ENCODE peak calls at places on chromosomes 6 and 20, in four cellular contexts. Z is breast epithelium, E is tibial artery, X is natural killer cell. G is an unnamed sample.

GRCh38 chr6:169424821-169425240 is 171.2 kb upstream of the THBS2 start:
- DNase-seq in Z (no peak), E (no peak), X (no peak), G (no peak)

GRCh38 chr6:166567107-166567506 is 19.4 kb downstream of the RAMACL start:
- DNase-seq in Z (no peak), E (no peak), X (no peak), G (no peak)

GRCh38 chr6:44475417-44475778 is 87.9 kb downstream of the CDC5L start:
- DNase-seq in Z (no peak), E (no peak), X (no peak), G (no peak)

GRCh38 chr20:63980317-63980805 is 571 bp upstream of the PRPF6 start:
- DNase-seq in Z (no peak), E (no peak), X (no peak), G (no peak)

GRCh38 chr6:166307082-166307980 is 861 bp downstream of the PRR18 start:
- DNase-seq in Z (no peak), E (no peak), X (no peak), G (no peak)

GRCh38 chr6:166242888-166243287 is 65.3 kb downstream of the PRR18 start:
- DNase-seq in Z (no peak), E (no peak), X (no peak), G (no peak)

GRCh38 chr6:153263489-153263888 is 132.4 kb upstream of the RGS17 start:
- DNase-seq in Z (no peak), E (no peak), X (no peak), G (no peak)

GRCh38 chr6:82741996-82742385 is 323.6 kb downstream of the UBE3D start:
- DNase-seq in Z (no peak), E (no peak), X (no peak), G (no peak)

GRCh38 chr20:57837208-57838035 is 127.6 kb upstream of the PMEPA1 start:
- DNase-seq in Z (no peak), E (no peak), X (no peak), G (no peak)

GRCh38 chr6:148379966-148380653 is 37.5 kb downstream of the SASH1 start:
- DNase-seq in Z (no peak), E (peak), X (no peak), G (no peak)

GRCh38 chr20:33561981-33562601 is 72.2 kb downstream of the CBFA2T2 start:
- DNase-seq in Z (peak), E (peak), X (no peak), G (no peak)

GRCh38 chr6:110520188-110520956 is 44.0 kb upstream of the SLC22A16 start:
- DNase-seq in Z (no peak), E (no peak), X (no peak), G (no peak)

GRCh38 chr6:37536462-37537225 is 37.0 kb upstream of the CCDC167 start:
- DNase-seq in Z (no peak), E (no peak), X (peak), G (no peak)

GRCh38 chr6:37539706-37540352 is 40.1 kb upstream of the CCDC167 start:
- DNase-seq in Z (no peak), E (no peak), X (no peak), G (no peak)

GRCh38 chr6:37540390-37540789 is 40.7 kb upstream of the CCDC167 start:
- DNase-seq in Z (no peak), E (no peak), X (no peak), G (no peak)

GRCh38 chr6:37535701-37536461 is 36.2 kb upstream of the CCDC167 start:
- DNase-seq in Z (no peak), E (no peak), X (no peak), G (no peak)

DNA sequence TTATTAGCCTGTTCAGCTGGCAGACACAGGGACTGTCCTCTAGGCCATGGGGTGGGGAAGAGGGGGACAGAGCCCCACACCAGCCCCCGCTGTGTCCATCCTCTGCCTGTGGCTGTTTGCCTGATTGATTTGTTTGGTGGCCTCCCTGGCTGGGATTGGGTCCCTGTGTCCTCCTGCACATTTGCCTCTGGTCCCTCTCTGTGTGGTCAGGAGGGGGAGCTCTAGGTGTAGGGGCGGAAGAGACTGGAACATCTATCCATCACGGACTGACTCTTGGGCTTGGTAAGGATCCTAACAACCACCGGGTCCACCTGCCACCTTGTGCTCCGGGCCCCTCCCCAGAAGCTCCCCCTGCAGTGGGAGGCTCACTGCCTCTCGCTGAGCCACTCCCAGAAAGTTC is 38.4 kb upstream of the CCDC167 start:
- DNase-seq in Z (no peak), E (no peak), X (no peak), G (no peak)
- TF ChIP-seq CTCF in Z (no peak), E (no peak), X (no peak), G (no peak)

GRCh38 chr6:51618563-51618962 is 468.9 kb downstream of the PKHD1 start:
- DNase-seq in Z (no peak), E (no peak), X (no peak), G (no peak)
- TF ChIP-seq CTCF in Z (peak), E (peak), X (peak), G (peak)

DNA sequence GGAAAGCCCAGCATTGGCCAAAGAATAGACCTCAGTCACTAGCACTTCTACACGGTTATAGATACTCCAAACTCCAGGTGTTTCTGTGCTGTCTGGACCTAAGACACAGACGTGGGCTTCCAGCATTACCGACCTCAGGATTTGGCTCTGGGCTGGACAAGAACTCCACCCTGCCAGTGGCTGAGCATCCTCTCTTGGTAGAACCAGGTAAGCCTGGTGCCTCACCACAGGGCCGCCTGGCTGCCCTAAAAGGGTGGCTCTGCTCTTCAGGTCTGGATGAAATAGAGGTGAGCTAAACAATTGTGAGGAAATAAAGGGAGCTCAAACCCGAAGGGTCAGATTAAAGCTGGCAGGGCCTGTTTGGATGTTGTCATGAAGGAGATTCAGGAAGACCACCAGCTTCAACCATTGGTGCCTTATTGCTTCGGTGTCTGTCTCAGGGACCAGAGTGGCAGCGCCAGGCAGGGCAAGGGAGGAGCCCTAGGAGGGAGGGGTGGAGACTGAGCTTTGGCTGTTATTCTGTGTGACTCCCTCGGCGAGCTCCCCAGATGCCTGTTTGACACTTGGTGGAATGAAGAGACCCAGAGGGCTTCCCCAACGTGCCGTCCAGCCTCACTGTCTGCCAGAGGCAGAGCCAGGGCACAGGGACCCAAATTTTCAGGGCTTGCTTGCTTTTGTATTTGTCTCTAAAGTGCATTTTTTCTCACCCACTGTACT is 8.6 kb downstream of the SYNDIG1 start:
- DNase-seq in Z (no peak), E (no peak), X (no peak), G (no peak)
- TF ChIP-seq CTCF in Z (no peak), E (no peak), X (no peak), G (no peak)

DNA sequence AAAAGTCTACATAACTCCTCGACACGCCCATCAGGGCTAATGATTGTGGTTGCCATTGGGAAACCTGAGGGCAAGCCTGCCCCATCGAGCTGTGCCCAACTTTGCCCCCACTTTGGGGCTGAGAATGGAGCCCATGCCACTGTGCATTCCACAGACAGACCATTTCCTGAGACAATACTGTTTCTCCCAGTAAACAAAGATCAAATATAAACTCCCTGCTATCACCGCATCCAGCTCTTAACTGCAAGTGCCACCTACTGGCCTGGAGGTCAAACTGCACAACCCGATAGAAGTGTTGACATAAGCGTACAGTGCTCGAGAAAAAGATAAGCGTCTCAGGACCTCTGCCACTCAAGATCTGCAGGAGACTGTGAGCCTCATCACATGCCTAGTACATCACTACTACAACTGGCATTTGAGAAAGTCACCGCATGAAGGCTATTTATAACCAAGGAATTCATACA is 4.7 kb upstream of the DEFB126 start:
- DNase-seq in Z (no peak), E (no peak), X (no peak), G (no peak)
- TF ChIP-seq CTCF in Z (no peak), E (no peak), X (no peak), G (peak)

DNA sequence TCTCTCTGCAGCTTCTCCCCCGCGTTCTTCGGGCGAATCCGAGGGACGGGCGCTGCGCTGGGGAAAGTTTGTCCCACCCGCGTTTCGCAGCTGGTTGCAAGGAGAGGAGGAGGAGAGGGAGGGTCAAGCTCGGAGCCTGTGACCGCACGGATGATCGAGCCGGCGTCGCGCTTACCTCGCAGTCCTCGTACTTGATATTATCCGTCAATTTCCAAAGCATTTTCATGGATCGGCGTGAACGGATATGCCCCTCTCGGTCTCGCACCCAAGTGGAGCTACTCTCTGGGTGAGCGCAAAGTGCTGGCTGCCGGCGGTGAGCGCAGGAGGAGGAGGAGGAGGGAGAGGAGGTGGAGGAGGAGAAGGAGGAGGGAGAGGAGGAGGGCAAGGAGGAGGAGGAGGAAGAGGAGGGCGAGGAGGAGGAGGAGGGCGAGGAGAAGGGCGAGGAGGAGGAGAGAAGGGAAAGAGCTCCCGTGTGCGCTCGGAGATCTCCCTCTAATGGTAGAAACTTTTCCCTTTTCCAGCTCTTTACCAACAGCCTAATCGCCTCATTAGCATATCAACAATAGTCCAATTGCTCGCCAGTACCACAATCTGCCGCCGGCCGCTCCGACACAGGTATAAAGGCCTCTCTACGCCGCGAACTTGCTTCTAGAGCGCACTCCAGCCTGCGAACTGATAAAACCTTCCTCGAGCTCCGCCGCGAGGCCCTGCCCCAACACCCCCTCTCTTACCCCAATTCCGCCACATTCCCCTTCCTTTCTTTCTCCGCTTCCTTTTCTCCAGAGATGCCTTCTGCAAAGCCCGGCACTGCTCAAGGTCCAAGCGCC is at the start of gene TFAP2A:
- DNase-seq in Z (peak), E (no peak), X (no peak), G (no peak)
- TF ChIP-seq CTCF in Z (no peak), E (no peak), X (no peak), G (no peak)

GRCh38 chr20:38304845-38305447 is 990 bp downstream of the BPI start:
- DNase-seq in Z (no peak), E (no peak), X (no peak), G (peak)
- TF ChIP-seq CTCF in Z (no peak), E (peak), X (no peak), G (peak)

DNA sequence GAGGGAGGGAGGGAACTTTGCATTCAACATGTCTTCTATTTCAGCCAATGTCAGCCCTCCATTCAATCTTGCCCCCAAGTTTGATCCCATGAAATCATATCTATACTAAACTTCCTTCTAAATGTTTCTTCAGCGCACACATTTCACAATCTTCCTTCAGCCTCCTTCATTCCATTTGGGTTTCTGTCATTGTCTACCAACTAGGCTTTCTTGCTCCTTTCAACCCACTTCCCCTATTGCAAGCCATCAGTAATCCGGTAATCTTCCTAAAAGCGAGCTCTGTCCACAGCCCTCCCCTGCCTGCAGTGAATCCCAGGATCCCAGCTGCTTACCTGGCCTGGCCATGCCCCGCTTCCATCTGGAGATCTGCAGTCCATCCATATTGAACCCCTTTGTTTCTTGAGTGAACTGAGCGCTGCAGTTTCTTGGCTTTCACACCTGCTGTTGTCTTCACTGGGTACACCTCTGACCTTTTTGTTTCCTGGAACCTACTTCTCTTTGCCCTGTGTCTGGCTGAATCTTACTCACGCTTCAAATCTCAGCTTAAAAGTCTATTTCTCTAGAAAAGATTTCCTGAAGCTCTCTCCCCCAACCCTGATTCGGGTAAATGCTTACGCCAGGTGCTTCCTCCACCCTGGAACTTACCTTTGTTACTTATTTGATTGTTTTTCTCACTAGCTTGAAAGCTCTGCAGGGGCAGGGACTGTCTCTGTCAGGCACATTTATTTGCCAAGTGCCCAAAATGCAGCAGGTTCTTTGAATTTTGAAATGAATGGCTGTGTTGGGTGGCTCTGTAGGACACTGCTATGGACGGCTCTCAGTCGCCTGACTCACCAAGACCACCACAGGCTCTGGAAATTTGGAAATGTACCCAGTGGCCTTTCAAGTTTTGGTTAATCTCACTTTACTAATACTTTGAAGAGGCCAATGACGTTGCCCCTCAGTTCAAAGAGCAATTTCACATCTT is 50.3 kb downstream of the ADTRP start:
- DNase-seq in Z (no peak), E (no peak), X (no peak), G (no peak)
- TF ChIP-seq CTCF in Z (no peak), E (no peak), X (no peak), G (no peak)

GRCh38 chr6:133042550-133043120 is 198.5 kb upstream of the EYA4 start:
- DNase-seq in Z (no peak), E (no peak), X (no peak), G (no peak)

GRCh38 chr6:133034509-133035206 is 206.5 kb upstream of the EYA4 start:
- DNase-seq in Z (no peak), E (no peak), X (no peak), G (no peak)

GRCh38 chr6:133041020-133041419 is 200.1 kb upstream of the EYA4 start:
- DNase-seq in Z (no peak), E (no peak), X (no peak), G (no peak)

GRCh38 chr6:133040025-133040838 is 200.9 kb upstream of the EYA4 start:
- DNase-seq in Z (no peak), E (no peak), X (no peak), G (no peak)
- TF ChIP-seq CTCF in Z (no peak), E (peak), X (no peak), G (no peak)

G was measured in CD14-positive monocyte.